ENCODE peak calls at places on chromosomes 13 and 19, in five cellular contexts. One of them, this sample, is unnamed. For H3K4me1, the result is how much of the 10 kb centered on the place peaks cover.

GRCh38 chr19:16067205-16067938 is 8.9 kb upstream of the TPM4 start:
- DNase-seq in A549: no peak
- DNase-seq in ovary: peak
- DNase-seq in GM12878: no peak
- DNase-seq in K562: no peak
- DNase-seq in this sample: no peak

GRCh38 chr19:13241321-13242104 is 91.3 kb downstream of the IER2 start:
- DNase-seq in K562: no peak
- DNase-seq in ovary: no peak
- DNase-seq in GM12878: no peak
- DNase-seq in A549: no peak
- DNase-seq in this sample: no peak

GRCh38 chr13:79937311-79938243 is 403.3 kb downstream of the SPRY2 start:
- DNase-seq in A549: no peak
- DNase-seq in GM12878: no peak
- DNase-seq in K562: no peak
- DNase-seq in ovary: no peak
- DNase-seq in this sample: no peak

GRCh38 chr19:53308339-53308811 is 25.2 kb upstream of the ZNF845 start:
- DNase-seq in GM12878: no peak
- DNase-seq in ovary: peak
- DNase-seq in A549: no peak
- DNase-seq in K562: peak
- DNase-seq in this sample: no peak

GRCh38 chr19:8117991-8118390 is 31.4 kb downstream of the FBN3 start:
- DNase-seq in GM12878: no peak
- DNase-seq in K562: no peak
- DNase-seq in ovary: no peak
- DNase-seq in A549: no peak
- DNase-seq in this sample: no peak

GRCh38 chr19:11204943-11205349 is 7.6 kb upstream of the KANK2 start:
- DNase-seq in ovary: peak
- DNase-seq in GM12878: peak
- DNase-seq in A549: no peak
- DNase-seq in K562: no peak
- DNase-seq in this sample: no peak

GRCh38 chr19:51690359-51691121 is 2.6 kb upstream of the SPACA6 start:
- DNase-seq in GM12878: no peak
- DNase-seq in A549: peak
- DNase-seq in K562: peak
- DNase-seq in ovary: peak
- DNase-seq in this sample: peak

GRCh38 chr13:37194428-37194861 is 89.0 kb upstream of the CSNK1A1L start:
- DNase-seq in K562: no peak
- DNase-seq in GM12878: no peak
- DNase-seq in A549: no peak
- DNase-seq in ovary: no peak
- DNase-seq in this sample: no peak

GRCh38 chr19:44598880-44599279 is 14.5 kb upstream of the IGSF23 start:
- DNase-seq in A549: no peak
- DNase-seq in GM12878: no peak
- DNase-seq in K562: no peak
- DNase-seq in ovary: no peak
- DNase-seq in this sample: no peak

GRCh38 chr13:99226493-99226892 is 25.8 kb downstream of the UBAC2 start:
- DNase-seq in K562: no peak
- DNase-seq in GM12878: no peak
- DNase-seq in ovary: no peak
- DNase-seq in A549: no peak
- DNase-seq in this sample: no peak

GRCh38 chr13:27403252-27403678 is 21.2 kb upstream of the GTF3A start:
- DNase-seq in A549: no peak
- DNase-seq in K562: no peak
- DNase-seq in ovary: no peak
- DNase-seq in GM12878: no peak
- DNase-seq in this sample: no peak

GRCh38 chr13:58946274-58946673 is 1217.5 kb downstream of the DIAPH3 start:
- DNase-seq in A549: no peak
- DNase-seq in GM12878: no peak
- DNase-seq in ovary: no peak
- DNase-seq in K562: no peak
- DNase-seq in this sample: no peak

GRCh38 chr13:112168771-112169170 is 101.8 kb downstream of the SOX1 start:
- DNase-seq in ovary: no peak
- DNase-seq in K562: no peak
- DNase-seq in GM12878: no peak
- DNase-seq in A549: no peak
- DNase-seq in this sample: no peak

GRCh38 chr13:20400774-20401173 is 124.9 kb downstream of the CRYL1 start:
- DNase-seq in K562: no peak
- DNase-seq in ovary: no peak
- DNase-seq in A549: no peak
- DNase-seq in GM12878: no peak
- DNase-seq in this sample: no peak

GRCh38 chr19:49361438-49362047 is 673 bp downstream of the TEAD2 start:
- DNase-seq in GM12878: no peak
- DNase-seq in ovary: peak
- DNase-seq in K562: peak
- DNase-seq in A549: peak
- DNase-seq in this sample: peak

GRCh38 chr13:83622422-83622784 is 259.9 kb downstream of the SLITRK1 start:
- DNase-seq in GM12878: no peak
- DNase-seq in A549: no peak
- DNase-seq in K562: no peak
- DNase-seq in ovary: no peak
- DNase-seq in this sample: no peak

GRCh38 chr19:42246143-42246868 is 3.9 kb upstream of the GSK3A start:
- DNase-seq in GM12878: no peak
- DNase-seq in A549: peak
- DNase-seq in ovary: peak
- DNase-seq in K562: peak
- DNase-seq in this sample: peak

GRCh38 chr13:114177245-114178010 is 1.6 kb upstream of the CFAP97D2 start:
- DNase-seq in GM12878: no peak
- DNase-seq in K562: no peak
- DNase-seq in A549: no peak
- DNase-seq in ovary: no peak
- DNase-seq in this sample: no peak

GRCh38 chr19:42601811-42602443 is 7.2 kb upstream of the CEACAM8 start:
- DNase-seq in GM12878: no peak
- DNase-seq in K562: peak
- DNase-seq in A549: peak
- DNase-seq in ovary: no peak
- DNase-seq in this sample: no peak

GRCh38 chr13:59771272-59771671 is 392.5 kb downstream of the DIAPH3 start:
- DNase-seq in ovary: no peak
- DNase-seq in GM12878: no peak
- DNase-seq in K562: peak
- DNase-seq in A549: peak
- DNase-seq in this sample: no peak

GRCh38 chr19:2722541-2723344 is 1.6 kb upstream of the DIRAS1 start:
- DNase-seq in A549: peak
- DNase-seq in ovary: peak
- DNase-seq in K562: peak
- DNase-seq in GM12878: no peak
- DNase-seq in this sample: no peak

GRCh38 chr19:29672319-29672932 is 7.2 kb downstream of the PLEKHF1 start:
- DNase-seq in A549: no peak
- DNase-seq in ovary: no peak
- DNase-seq in K562: no peak
- DNase-seq in GM12878: no peak
- DNase-seq in this sample: no peak

GRCh38 chr19:36140289-36141038 is 598 bp downstream of the CAPNS1 start:
- DNase-seq in A549: peak
- DNase-seq in GM12878: no peak
- DNase-seq in K562: peak
- DNase-seq in ovary: peak
- DNase-seq in this sample: no peak

GRCh38 chr13:40963927-40964326 is 55.2 kb downstream of the ELF1 start:
- DNase-seq in K562: no peak
- DNase-seq in ovary: no peak
- DNase-seq in GM12878: no peak
- DNase-seq in A549: peak
- DNase-seq in this sample: no peak

GRCh38 chr13:69641773-69642172 is 465.9 kb upstream of the ATXN8OS start:
- DNase-seq in A549: no peak
- DNase-seq in K562: no peak
- DNase-seq in GM12878: no peak
- DNase-seq in ovary: no peak
- DNase-seq in this sample: no peak

GRCh38 chr13:21670006-21670882 is 629 bp upstream of the FGF9 start:
- DNase-seq in A549: peak
- DNase-seq in GM12878: no peak
- DNase-seq in K562: peak
- DNase-seq in ovary: peak
- DNase-seq in this sample: peak

GRCh38 chr19:47097396-47098217 is 16.0 kb downstream of the ZC3H4 start:
- DNase-seq in K562: no peak
- DNase-seq in GM12878: no peak
- DNase-seq in ovary: no peak
- DNase-seq in A549: no peak
- DNase-seq in this sample: peak

GRCh38 chr19:19320362-19321142 is at the start of the genes MAU2 and SUGP1:
- DNase-seq in ovary: peak
- DNase-seq in K562: peak
- DNase-seq in GM12878: peak
- DNase-seq in A549: peak
- DNase-seq in this sample: peak
- TF ChIP-seq EP300 in ovary: no peak
- TF ChIP-seq EP300 in K562: no peak
- TF ChIP-seq EP300 in GM12878: no peak
- TF ChIP-seq EP300 in A549: no peak
- TF ChIP-seq EP300 in this sample: peak

DNA sequence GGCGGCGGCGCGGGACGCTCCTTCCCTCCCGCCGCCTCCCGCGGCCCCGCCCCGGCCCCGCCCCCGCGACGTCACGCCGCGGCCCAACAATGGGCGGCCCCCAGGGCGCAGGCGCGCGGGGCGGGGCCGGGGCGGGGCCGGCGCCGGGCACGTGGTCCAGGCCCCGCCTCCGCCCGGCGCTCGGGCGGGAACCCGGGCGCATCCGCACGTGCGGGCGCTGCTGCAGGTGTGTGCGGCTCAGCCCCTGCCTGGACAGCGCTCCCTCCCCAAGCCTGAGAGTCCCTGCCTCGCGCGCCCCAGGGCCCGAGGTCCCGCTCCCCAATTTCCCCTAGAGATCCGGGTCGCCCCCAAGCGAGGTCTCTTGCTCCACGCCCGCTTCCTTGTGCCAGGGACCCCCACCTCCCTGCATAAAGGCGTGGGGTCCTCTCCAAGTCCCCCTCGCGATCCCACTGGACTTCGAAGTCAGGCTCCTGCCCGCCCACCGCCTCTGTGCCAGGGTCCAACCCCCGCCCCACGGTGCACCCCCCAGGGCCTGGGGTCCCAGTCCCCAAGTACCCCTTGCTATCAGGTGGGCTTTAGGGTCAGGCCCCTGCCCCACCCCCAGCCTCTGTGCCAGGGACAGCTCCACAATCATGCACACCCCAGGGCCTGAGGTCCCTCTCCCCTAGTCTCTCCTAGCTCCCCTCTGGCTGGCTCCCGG is at the start of gene MEX3D:
- DNase-seq in GM12878: no peak
- DNase-seq in ovary: peak
- DNase-seq in K562: peak
- DNase-seq in A549: peak
- DNase-seq in this sample: peak
- H3K27ac ChIP-seq in GM12878: no peak
- H3K27ac ChIP-seq in ovary: peak
- H3K27ac ChIP-seq in K562: peak
- H3K27ac ChIP-seq in A549: peak
- H3K27ac ChIP-seq in this sample: peak

GRCh38 chr19:55392820-55393219 is 7.1 kb downstream of the RPL28 start:
- DNase-seq in ovary: no peak
- DNase-seq in A549: no peak
- DNase-seq in GM12878: no peak
- DNase-seq in K562: no peak
- DNase-seq in this sample: no peak

GRCh38 chr19:55390461-55390880 is 4.7 kb downstream of the RPL28 start:
- DNase-seq in K562: peak
- DNase-seq in GM12878: no peak
- DNase-seq in ovary: no peak
- DNase-seq in A549: no peak
- DNase-seq in this sample: no peak

GRCh38 chr19:55389386-55390317 is 3.9 kb downstream of the RPL28 start:
- DNase-seq in ovary: no peak
- DNase-seq in K562: no peak
- DNase-seq in A549: no peak
- DNase-seq in GM12878: no peak
- DNase-seq in this sample: no peak

GRCh38 chr19:55391702-55392615 is 6.2 kb downstream of the RPL28 start:
- DNase-seq in K562: no peak
- DNase-seq in ovary: no peak
- DNase-seq in GM12878: no peak
- DNase-seq in A549: no peak
- DNase-seq in this sample: no peak

DNA sequence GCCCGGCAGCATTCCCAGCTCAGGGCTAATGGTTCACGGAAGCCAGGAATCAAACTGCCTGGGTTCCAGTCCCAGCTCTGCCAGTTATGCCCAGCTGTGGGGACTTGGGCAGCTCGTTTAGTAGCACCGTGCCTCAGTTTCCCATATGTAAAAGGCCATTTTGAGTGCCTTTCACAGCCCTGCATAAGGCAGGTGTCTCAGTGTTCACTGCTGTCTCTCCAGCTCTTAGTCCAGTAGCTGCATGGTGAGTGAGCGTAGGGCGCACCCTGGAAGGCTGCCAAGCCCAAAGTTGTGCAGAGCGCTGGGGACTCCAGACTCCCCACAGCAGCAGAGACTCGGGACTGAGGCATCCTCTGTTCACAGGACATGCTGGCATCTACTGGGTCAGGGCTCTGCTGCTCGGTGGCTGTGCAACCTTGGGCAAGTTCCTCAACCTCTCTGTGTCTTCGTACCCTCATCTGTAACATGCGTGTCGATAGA is 5.5 kb downstream of the RPL28 start:
- DNase-seq in K562: no peak
- DNase-seq in ovary: no peak
- DNase-seq in GM12878: no peak
- DNase-seq in A549: no peak
- DNase-seq in this sample: no peak
- H3K4me1 ChIP-seq in K562: under half
- H3K4me1 ChIP-seq in ovary: under half
- H3K4me1 ChIP-seq in GM12878: under half
- H3K4me1 ChIP-seq in A549: half or more
- H3K4me1 ChIP-seq in this sample: under half

GRCh38 chr19:37220383-37220782 is 2.4 kb downstream of the ZNF383 start:
- DNase-seq in K562: no peak
- DNase-seq in ovary: no peak
- DNase-seq in GM12878: no peak
- DNase-seq in A549: no peak
- DNase-seq in this sample: no peak

GRCh38 chr19:37217533-37217854 is 520 bp upstream of the ZNF383 start:
- DNase-seq in GM12878: no peak
- DNase-seq in ovary: no peak
- DNase-seq in K562: peak
- DNase-seq in A549: no peak
- DNase-seq in this sample: no peak

GRCh38 chr19:37218592-37218935 is 550 bp downstream of the ZNF383 start:
- DNase-seq in GM12878: peak
- DNase-seq in K562: peak
- DNase-seq in A549: no peak
- DNase-seq in ovary: no peak
- DNase-seq in this sample: no peak

GRCh38 chr19:37221136-37221535 is 3.1 kb downstream of the ZNF383 start:
- DNase-seq in A549: no peak
- DNase-seq in GM12878: no peak
- DNase-seq in ovary: no peak
- DNase-seq in K562: no peak
- DNase-seq in this sample: no peak

GRCh38 chr19:37217855-37218591 is at the start of gene ZNF383:
- DNase-seq in GM12878: peak
- DNase-seq in K562: peak
- DNase-seq in ovary: peak
- DNase-seq in A549: peak
- DNase-seq in this sample: peak
- TF ChIP-seq EP300 in GM12878: no peak
- TF ChIP-seq EP300 in K562: no peak
- TF ChIP-seq EP300 in ovary: no peak
- TF ChIP-seq EP300 in A549: no peak
- TF ChIP-seq EP300 in this sample: peak